ENCODE peak calls at places on chromosomes 16 and 17, in ten cellular contexts. I is CD8-positive, alpha-beta T cell; M is right atrium auricular region; O is colonic mucosa; B is Peyer's patch; J is PC-9; R is thoracic aorta; F is tibial nerve; E is mesendoderm; D is brain microvascular endothelial cell. L is an unnamed sample.

GRCh38 chr17:33725675-33726271 is 432.7 kb upstream of the ASIC2 start:
- DNase-seq in I (no peak), M (no peak), O (peak; percentile 19), B (peak; percentile 55), J (peak; percentile 6), R (no peak), F (no peak), E (peak; percentile 69), D (peak; percentile 17), L (no peak)

GRCh38 chr17:81043725-81044427 is 8.9 kb downstream of the BAIAP2 start:
- DNase-seq in I (no peak), M (no peak), O (no peak), B (no peak), J (peak; percentile 97), R (no peak), F (no peak), E (peak; percentile 90), D (peak; percentile 25), L (no peak)

GRCh38 chr17:40303706-40304450 is 5.1 kb upstream of the RARA start:
- DNase-seq in I (no peak), M (no peak), O (no peak), B (no peak), J (no peak), R (no peak), F (no peak), E (no peak), D (no peak), L (no peak)

GRCh38 chr17:16989953-16990860 is 18.3 kb upstream of the TNFRSF13B start:
- DNase-seq in I (no peak), M (no peak), O (no peak), B (no peak), J (no peak), R (no peak), F (no peak), E (peak; percentile 65), D (no peak), L (no peak)

GRCh38 chr17:58331815-58332719 is 3.5 kb upstream of the TSPOAP1 start:
- DNase-seq in I (peak; percentile 87), M (no peak), O (peak; percentile 70), B (peak; percentile 66), J (no peak), R (no peak), F (peak; percentile 43), E (no peak), D (no peak), L (no peak)

GRCh38 chr17:50365165-50365564 is 7.8 kb downstream of the MRPL27 start:
- DNase-seq in I (no peak), M (no peak), O (no peak), B (no peak), J (no peak), R (no peak), F (no peak), E (no peak), D (no peak), L (no peak)

GRCh38 chr16:20612551-20613470 is 36.6 kb upstream of the ACSM2B start:
- DNase-seq in I (no peak), M (peak; percentile 74), O (peak; percentile 52), B (no peak), J (no peak), R (peak; percentile 76), F (no peak), E (no peak), D (no peak), L (no peak)

GRCh38 chr17:57916925-57917858 is 38.0 kb downstream of the CUEDC1 start:
- DNase-seq in I (peak; percentile 40), M (no peak), O (no peak), B (no peak), J (no peak), R (no peak), F (no peak), E (peak; percentile 54), D (no peak), L (no peak)

GRCh38 chr17:14784997-14785696 is 480.0 kb downstream of the PMP22 start:
- DNase-seq in I (peak; percentile 38), M (no peak), O (no peak), B (no peak), J (no peak), R (no peak), F (no peak), E (peak; percentile 29), D (no peak), L (no peak)

GRCh38 chr16:77133706-77134105 is 57.3 kb upstream of the MON1B start:
- DNase-seq in I (no peak), M (no peak), O (no peak), B (no peak), J (no peak), R (no peak), F (no peak), E (no peak), D (no peak), L (no peak)

GRCh38 chr17:2025220-2025621 is at the start of gene RTN4RL1:
- DNase-seq in I (peak; percentile 77), M (peak; percentile 65), O (peak; percentile 62), B (peak; percentile 60), J (peak; percentile 51), R (no peak), F (peak; percentile 41), E (peak; percentile 78), D (no peak), L (no peak)

GRCh38 chr16:88479795-88480760 is 27.0 kb downstream of the ZFPM1 start:
- DNase-seq in I (peak; percentile 72), M (no peak), O (no peak), B (no peak), J (no peak), R (no peak), F (no peak), E (no peak), D (no peak), L (no peak)

GRCh38 chr16:27475561-27475960 is 73.6 kb downstream of the IL21R start:
- DNase-seq in I (no peak), M (no peak), O (no peak), B (no peak), J (no peak), R (no peak), F (no peak), E (no peak), D (peak; percentile 89), L (no peak)

GRCh38 chr17:35568561-35568960 is 7.9 kb upstream of the SLFN14 start:
- DNase-seq in I (no peak), M (no peak), O (peak; percentile 53), B (no peak), J (no peak), R (no peak), F (no peak), E (peak; percentile 48), D (peak; percentile 44), L (no peak)

GRCh38 chr17:15260376-15261062 is 4.6 kb downstream of the PMP22 start:
- DNase-seq in I (peak; percentile 26), M (peak; percentile 91), O (peak; percentile 83), B (peak; percentile 91), J (peak; percentile 83), R (peak; percentile 50), F (peak; percentile 76), E (peak; percentile 84), D (peak; percentile 80), L (peak; percentile 97)

GRCh38 chr16:81831722-81832126 is 52.6 kb downstream of the PLCG2 start:
- DNase-seq in I (peak; percentile 69), M (peak; percentile 63), O (peak; percentile 51), B (no peak), J (no peak), R (no peak), F (no peak), E (peak; percentile 43), D (no peak), L (no peak)

DNA sequence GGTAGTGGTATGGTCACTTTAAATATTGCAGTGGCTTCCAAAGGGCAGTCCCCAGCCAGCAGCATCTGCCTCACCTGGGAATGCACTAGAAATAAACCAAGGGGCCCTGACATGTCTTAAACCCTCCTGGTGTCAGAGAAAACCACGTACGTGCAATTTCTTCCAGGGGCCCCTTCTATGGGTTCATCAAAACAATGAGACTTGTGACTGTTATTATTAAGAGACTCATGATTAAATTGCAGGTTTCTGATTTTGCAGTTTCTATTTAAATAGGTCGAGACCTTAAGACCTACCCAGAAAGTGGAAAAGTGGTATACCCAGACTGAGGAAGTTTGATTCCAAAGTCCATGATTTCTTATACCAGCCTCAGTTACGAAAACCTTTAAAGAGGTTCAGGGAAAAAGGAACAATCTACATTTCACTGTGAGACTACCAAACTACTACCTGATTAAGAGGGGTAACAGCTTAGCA is 746 bp upstream of the POLG2 start:
- DNase-seq in I (no peak), M (no peak), O (no peak), B (no peak), J (no peak), R (no peak), F (no peak), E (no peak), D (no peak), L (no peak)
- H3K36me3 ChIP-seq in I (peaks cover 32% of the 10 kb centered on the region), M (peaks cover 58% of the 10 kb centered on the region), O (peaks cover 25% of the 10 kb centered on the region), B (no peaks in the 10 kb centered on the region), J (peaks cover 50% of the 10 kb centered on the region), R (peaks cover 41% of the 10 kb centered on the region), F (peaks cover 60% of the 10 kb centered on the region), E (peaks cover 21% of the 10 kb centered on the region), D (peaks cover 47% of the 10 kb centered on the region), L (peaks cover 38% of the 10 kb centered on the region)

GRCh38 chr16:58709338-58709737 is 24.8 kb upstream of the SLC38A7 start:
- DNase-seq in I (no peak), M (no peak), O (no peak), B (no peak), J (no peak), R (no peak), F (no peak), E (no peak), D (no peak), L (no peak)
- H3K36me3 ChIP-seq in I (peaks cover 18% of the 10 kb centered on the region), M (peaks cover 67% of the 10 kb centered on the region), O (peaks cover 11% of the 10 kb centered on the region), B (no peaks in the 10 kb centered on the region), J (peaks cover 28% of the 10 kb centered on the region), R (peaks cover 26% of the 10 kb centered on the region), F (peaks cover 93% of the 10 kb centered on the region), E (peaks cover 14% of the 10 kb centered on the region), D (peaks cover 39% of the 10 kb centered on the region), L (peaks cover 74% of the 10 kb centered on the region)

DNA sequence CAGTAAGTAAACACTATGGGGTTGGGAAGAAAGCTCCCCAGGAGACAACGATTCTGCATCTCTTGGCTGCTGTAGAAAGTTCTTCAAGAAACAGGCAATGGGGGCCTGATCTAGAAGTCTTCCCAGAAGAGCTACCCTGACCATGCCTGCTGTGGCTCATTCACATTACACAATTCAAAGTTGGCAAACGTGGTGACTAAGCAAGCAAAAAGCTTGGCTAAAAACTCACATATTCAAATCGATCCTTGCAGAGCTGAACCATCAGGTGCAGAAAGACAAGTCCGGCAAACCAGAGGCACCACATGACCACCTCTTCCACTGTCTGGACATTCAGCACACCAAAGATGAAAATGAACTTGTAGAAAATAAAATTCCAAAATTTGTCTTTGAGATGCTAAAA is 16.1 kb downstream of the AMFR start:
- DNase-seq in I (no peak), M (no peak), O (no peak), B (no peak), J (peak; percentile 42), R (no peak), F (no peak), E (no peak), D (no peak), L (no peak)
- H3K36me3 ChIP-seq in I (peaks cover 24% of the 10 kb centered on the region), M (peaks cover 60% of the 10 kb centered on the region), O (no peaks in the 10 kb centered on the region), B (no peaks in the 10 kb centered on the region), J (peaks cover 25% of the 10 kb centered on the region), R (peaks cover 38% of the 10 kb centered on the region), F (peaks cover 79% of the 10 kb centered on the region), E (peaks cover 3% of the 10 kb centered on the region), D (peaks cover 14% of the 10 kb centered on the region), L (peaks cover 79% of the 10 kb centered on the region)

DNA sequence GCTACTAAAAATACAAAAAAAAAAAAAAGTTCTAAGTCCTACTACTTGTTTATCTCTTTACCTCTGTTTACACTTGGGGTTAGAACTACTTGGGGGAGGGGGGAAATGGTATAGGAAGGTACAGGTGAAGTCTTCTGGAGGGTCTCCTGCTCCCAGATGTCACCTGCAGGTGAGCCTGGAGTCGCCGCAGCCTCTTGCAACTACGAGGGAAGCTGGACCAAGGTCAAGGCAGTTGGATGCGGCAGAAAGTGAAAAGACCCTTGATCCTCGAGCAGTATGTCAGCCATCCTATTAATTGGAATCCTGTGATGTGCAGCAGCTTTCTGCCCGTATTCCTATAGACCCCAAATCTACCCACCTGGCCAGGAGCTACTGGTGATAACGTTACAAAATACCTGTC is 33.0 kb downstream of the HAPSTR1 start:
- DNase-seq in I (no peak), M (peak; percentile 36), O (no peak), B (no peak), J (no peak), R (no peak), F (no peak), E (no peak), D (no peak), L (no peak)
- H3K36me3 ChIP-seq in I (peaks cover 7% of the 10 kb centered on the region), M (peaks cover 13% of the 10 kb centered on the region), O (no peaks in the 10 kb centered on the region), B (no peaks in the 10 kb centered on the region), J (peaks cover 20% of the 10 kb centered on the region), R (peaks cover 12% of the 10 kb centered on the region), F (peaks cover 36% of the 10 kb centered on the region), E (peaks cover 6% of the 10 kb centered on the region), D (peaks cover 38% of the 10 kb centered on the region), L (peaks cover 37% of the 10 kb centered on the region)